ENCODE peak calls at places on chromosomes 6 and 20, in five cellular contexts. O is natural killer cell treated with Interleukin-12 subunit alpha and Interleukin-12 subunit beta and Interleukin-15 and Interleukin-18, amount 100 ng/mL, for 72 hours; S is sciatic nerve; D is skeletal muscle cell; V is HTR-8/SVneo. N is an unnamed sample.
A peak's percentile ranks its signal among the peaks of the same experiment; 100 is the strongest.

GRCh38 chr20:52031574-52032303 is 159.8 kb downstream of the ZFP64 start:
- DNase-seq in D (peak; percentile 69), V (peak; percentile 90), S (no peak), O (peak; percentile 85), N (no peak)

GRCh38 chr6:105561501-105561900 is 158.6 kb upstream of the PREP start:
- DNase-seq in V (no peak), S (no peak), D (no peak), O (no peak), N (no peak)

GRCh38 chr6:154650351-154650750 is 82.9 kb upstream of the SCAF8 start:
- DNase-seq in V (no peak), O (no peak), D (no peak), S (no peak), N (no peak)

GRCh38 chr6:142307963-142308748 is 6.3 kb downstream of the ADGRG6 start:
- DNase-seq in O (no peak), S (no peak), V (no peak), D (no peak), N (no peak)

GRCh38 chr20:45970646-45971424 is 1.2 kb downstream of the ZNF335 start:
- DNase-seq in O (no peak), S (peak; percentile 77), D (no peak), V (no peak), N (peak; percentile 67)

GRCh38 chr20:6845141-6845540 is 77.7 kb downstream of the BMP2 start:
- DNase-seq in O (no peak), D (no peak), S (no peak), V (no peak), N (no peak)

GRCh38 chr6:7528565-7528964 is 12.9 kb upstream of the DSP start:
- DNase-seq in O (no peak), S (no peak), D (peak; percentile 92), V (peak; percentile 38), N (no peak)

GRCh38 chr6:6586671-6587526 is 1.6 kb upstream of the LY86 start:
- DNase-seq in S (no peak), V (no peak), O (no peak), D (no peak), N (no peak)

GRCh38 chr6:104728444-104728843 is 131.3 kb downstream of the HACE1 start:
- DNase-seq in S (no peak), V (no peak), O (no peak), D (no peak), N (no peak)

GRCh38 chr6:52839124-52840055 is 1.2 kb downstream of the GSTA5 start:
- DNase-seq in O (peak; percentile 68), S (no peak), D (no peak), V (peak; percentile 74), N (no peak)

GRCh38 chr20:63521602-63522001 is 1.0 kb downstream of the PPDPF start:
- DNase-seq in O (peak; percentile 20), D (no peak), V (no peak), S (peak; percentile 69), N (no peak)

GRCh38 chr6:140182819-140183218 is 808.4 kb upstream of the CITED2 start:
- DNase-seq in S (no peak), D (no peak), V (no peak), O (no peak), N (no peak)

GRCh38 chr6:74073429-74073828 is 377.4 kb downstream of the CD109 start:
- DNase-seq in D (peak; percentile 65), V (peak; percentile 22), S (no peak), O (no peak), N (no peak)

N was measured in mesenteric fat pad.